ENCODE peak calls at places on chromosomes 1 and 21, in four cellular contexts. One of them, this sample, is unnamed.

GRCh38 chr1:6625579-6626149 is 996 bp downstream of the THAP3 start:
- DNase-seq in tibial nerve: no peak
- DNase-seq in mammary epithelial cell: peak; percentile 45
- DNase-seq in PC-9: no peak
- DNase-seq in this sample: peak; percentile 61

GRCh38 chr1:67850611-67851075 is 17.4 kb upstream of the GNG12 start:
- DNase-seq in tibial nerve: peak; percentile 52
- DNase-seq in mammary epithelial cell: peak; percentile 91
- DNase-seq in PC-9: peak; percentile 76
- DNase-seq in this sample: peak; percentile 86

GRCh38 chr1:114108741-114109255 is 44.9 kb downstream of the SYT6 start:
- DNase-seq in tibial nerve: no peak
- DNase-seq in mammary epithelial cell: no peak
- DNase-seq in PC-9: no peak
- DNase-seq in this sample: no peak

GRCh38 chr1:157439318-157439954 is 112.9 kb downstream of the FCRL5 start:
- DNase-seq in tibial nerve: no peak
- DNase-seq in mammary epithelial cell: no peak
- DNase-seq in PC-9: no peak
- DNase-seq in this sample: no peak

GRCh38 chr21:19507682-19508260 is 1104.2 kb upstream of the TMPRSS15 start:
- DNase-seq in tibial nerve: no peak
- DNase-seq in mammary epithelial cell: no peak
- DNase-seq in PC-9: no peak
- DNase-seq in this sample: no peak

GRCh38 chr1:216270086-216270773 is 153.0 kb downstream of the USH2A start:
- DNase-seq in tibial nerve: no peak
- DNase-seq in mammary epithelial cell: no peak
- DNase-seq in PC-9: no peak
- DNase-seq in this sample: no peak

GRCh38 chr1:102833171-102833570 is 275.2 kb downstream of the COL11A1 start:
- DNase-seq in tibial nerve: no peak
- DNase-seq in mammary epithelial cell: peak; percentile 40
- DNase-seq in PC-9: peak; percentile 67
- DNase-seq in this sample: no peak

GRCh38 chr1:205396972-205397616 is 24.8 kb downstream of the LEMD1 start:
- DNase-seq in tibial nerve: no peak
- DNase-seq in mammary epithelial cell: peak; percentile 52
- DNase-seq in PC-9: peak; percentile 51
- DNase-seq in this sample: no peak

GRCh38 chr1:39127513-39127912 is 77.0 kb upstream of the MACF1 start:
- DNase-seq in tibial nerve: no peak
- DNase-seq in mammary epithelial cell: peak; percentile 50
- DNase-seq in PC-9: peak; percentile 77
- DNase-seq in this sample: no peak

GRCh38 chr1:78146137-78146822 is 100.5 kb downstream of the GIPC2 start:
- DNase-seq in tibial nerve: no peak
- DNase-seq in mammary epithelial cell: no peak
- DNase-seq in PC-9: no peak
- DNase-seq in this sample: no peak

GRCh38 chr1:172394167-172394751 is 26.2 kb upstream of the C1orf105 start:
- DNase-seq in tibial nerve: no peak
- DNase-seq in mammary epithelial cell: peak; percentile 48
- DNase-seq in PC-9: no peak
- DNase-seq in this sample: peak; percentile 33

GRCh38 chr1:206680279-206680678 is 4.4 kb upstream of the MAPKAPK2 start:
- DNase-seq in tibial nerve: no peak
- DNase-seq in mammary epithelial cell: peak; percentile 18
- DNase-seq in PC-9: no peak
- DNase-seq in this sample: no peak

GRCh38 chr1:43533615-43534014 is 2.9 kb downstream of the PTPRF start:
- DNase-seq in tibial nerve: no peak
- DNase-seq in mammary epithelial cell: no peak
- DNase-seq in PC-9: no peak
- DNase-seq in this sample: no peak

GRCh38 chr1:23393706-23394105 is 24.1 kb upstream of the ZNF436 start:
- DNase-seq in tibial nerve: peak; percentile 26
- DNase-seq in mammary epithelial cell: no peak
- DNase-seq in PC-9: no peak
- DNase-seq in this sample: no peak

GRCh38 chr1:235670157-235670776 is 20.7 kb upstream of the GNG4 start:
- DNase-seq in tibial nerve: no peak
- DNase-seq in mammary epithelial cell: no peak
- DNase-seq in PC-9: no peak
- DNase-seq in this sample: no peak

GRCh38 chr1:10378071-10378841 is 20.6 kb upstream of the PGD start:
- DNase-seq in tibial nerve: no peak
- DNase-seq in mammary epithelial cell: peak; percentile 14
- DNase-seq in PC-9: peak; percentile 96
- DNase-seq in this sample: no peak

DNA sequence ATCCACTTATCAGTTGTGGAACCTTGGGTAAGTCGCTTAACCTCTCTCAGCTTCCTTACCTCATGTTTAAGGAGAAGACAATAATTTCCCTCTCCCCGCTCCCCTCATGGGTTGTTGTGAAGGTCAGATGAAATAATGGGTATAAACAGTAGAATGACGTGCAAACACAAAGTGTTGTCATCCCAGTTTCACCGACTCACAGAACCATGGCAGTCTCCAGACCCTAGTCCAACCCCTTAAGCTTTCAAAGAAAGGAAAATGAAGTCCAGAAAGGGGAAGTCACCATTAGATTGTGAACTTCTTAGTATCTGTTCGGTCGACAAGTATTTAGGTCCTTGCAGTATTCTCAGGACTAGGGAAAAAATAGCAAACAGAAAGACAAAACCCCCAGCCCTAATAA is 1.1 kb downstream of the LAMTOR2 start:
- DNase-seq in tibial nerve: no peak
- DNase-seq in mammary epithelial cell: no peak
- DNase-seq in PC-9: no peak
- DNase-seq in this sample: no peak
- H3K27ac ChIP-seq in tibial nerve: no peak overlapping the region
- H3K27ac ChIP-seq in mammary epithelial cell: no peak overlapping the region
- H3K27ac ChIP-seq in PC-9: no peak overlapping the region
- H3K27ac ChIP-seq in this sample: no peak overlapping the region

GRCh38 chr1:169694304-169694703 is 17.1 kb downstream of the SELL start:
- DNase-seq in tibial nerve: no peak
- DNase-seq in mammary epithelial cell: no peak
- DNase-seq in PC-9: no peak
- DNase-seq in this sample: no peak
- H3K4me1 ChIP-seq in tibial nerve: no peaks in the 10 kb centered on the region
- H3K4me1 ChIP-seq in mammary epithelial cell: peaks cover 4% of the 10 kb centered on the region
- H3K4me1 ChIP-seq in PC-9: peaks cover 13% of the 10 kb centered on the region
- H3K4me1 ChIP-seq in this sample: no peaks in the 10 kb centered on the region

DNA sequence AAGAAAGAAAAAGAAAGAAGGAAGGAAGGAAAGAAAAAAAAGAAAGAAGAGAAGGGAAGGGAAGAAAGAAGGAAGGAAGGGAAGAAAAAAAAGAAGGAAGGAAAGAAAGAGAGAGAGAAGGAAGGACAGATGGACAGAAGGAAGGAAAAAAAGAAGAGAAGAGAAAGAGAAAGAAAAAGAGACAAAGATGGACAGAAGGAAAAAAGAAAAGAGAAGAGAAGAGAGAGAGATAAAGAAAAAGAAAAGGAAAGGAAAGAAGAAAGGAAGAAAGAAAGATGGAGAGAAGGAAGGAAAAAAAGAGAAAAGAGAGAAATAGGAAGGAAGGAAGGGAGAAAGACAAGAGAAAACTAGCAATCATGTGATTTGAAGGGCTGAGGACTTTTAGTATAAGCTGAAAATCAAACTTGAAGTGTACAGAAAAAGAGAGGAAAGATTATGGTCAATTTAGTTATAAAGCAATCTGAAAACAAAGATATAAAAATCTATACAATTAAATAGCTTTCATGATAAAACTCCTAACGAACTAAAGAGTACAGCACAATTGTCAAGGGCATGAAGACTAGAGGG is 115.3 kb downstream of the LTN1 start:
- DNase-seq in tibial nerve: no peak
- DNase-seq in mammary epithelial cell: no peak
- DNase-seq in PC-9: no peak
- DNase-seq in this sample: no peak
- H3K4me3 ChIP-seq in tibial nerve: no peak overlapping the region
- H3K4me3 ChIP-seq in mammary epithelial cell: no peak overlapping the region
- H3K4me3 ChIP-seq in PC-9: no peak overlapping the region
- H3K4me3 ChIP-seq in this sample: no peak overlapping the region

GRCh38 chr1:241848680-241849344 is 808 bp downstream of the EXO1 start:
- DNase-seq in tibial nerve: no peak
- DNase-seq in mammary epithelial cell: no peak
- DNase-seq in PC-9: no peak
- DNase-seq in this sample: no peak

GRCh38 chr1:241846375-241846774 is 1.6 kb upstream of the EXO1 start:
- DNase-seq in tibial nerve: no peak
- DNase-seq in mammary epithelial cell: no peak
- DNase-seq in PC-9: no peak
- DNase-seq in this sample: no peak

GRCh38 chr1:241847796-241848668 is at the start of gene EXO1:
- DNase-seq in tibial nerve: peak; percentile 65
- DNase-seq in mammary epithelial cell: peak; percentile 93
- DNase-seq in PC-9: peak; percentile 82
- DNase-seq in this sample: peak; percentile 96

GRCh38 chr1:241847540-241847795 is 536 bp upstream of the EXO1 start:
- DNase-seq in tibial nerve: no peak
- DNase-seq in mammary epithelial cell: no peak
- DNase-seq in PC-9: no peak
- DNase-seq in this sample: no peak

GRCh38 chr1:241846862-241847539 is 1.0 kb upstream of the EXO1 start:
- DNase-seq in tibial nerve: no peak
- DNase-seq in mammary epithelial cell: no peak
- DNase-seq in PC-9: no peak
- DNase-seq in this sample: no peak
- H3K27ac ChIP-seq in tibial nerve: peak overlapping the region; percentile 99
- H3K27ac ChIP-seq in mammary epithelial cell: peak overlapping the region; percentile 83
- H3K27ac ChIP-seq in PC-9: peak overlapping the region; percentile 87
- H3K27ac ChIP-seq in this sample: peak overlapping the region; percentile 95

GRCh38 chr21:43313221-43313938 is 113.6 kb downstream of the SIK1 start:
- DNase-seq in tibial nerve: no peak
- DNase-seq in mammary epithelial cell: no peak
- DNase-seq in PC-9: no peak
- DNase-seq in this sample: no peak

GRCh38 chr21:43316156-43316845 is 110.6 kb downstream of the SIK1 start:
- DNase-seq in tibial nerve: no peak
- DNase-seq in mammary epithelial cell: no peak
- DNase-seq in PC-9: no peak
- DNase-seq in this sample: no peak

GRCh38 chr21:43313939-43314405 is 113.0 kb downstream of the SIK1 start:
- DNase-seq in tibial nerve: no peak
- DNase-seq in mammary epithelial cell: no peak
- DNase-seq in PC-9: no peak
- DNase-seq in this sample: no peak

GRCh38 chr21:43317254-43317748 is 109.6 kb downstream of the SIK1 start:
- DNase-seq in tibial nerve: no peak
- DNase-seq in mammary epithelial cell: no peak
- DNase-seq in PC-9: no peak
- DNase-seq in this sample: no peak

GRCh38 chr21:43315244-43316137 is 111.4 kb downstream of the SIK1 start:
- DNase-seq in tibial nerve: no peak
- DNase-seq in mammary epithelial cell: no peak
- DNase-seq in PC-9: no peak
- DNase-seq in this sample: no peak
- H3K4me1 ChIP-seq in tibial nerve: no peaks in the 10 kb centered on the region
- H3K4me1 ChIP-seq in mammary epithelial cell: peaks cover 20% of the 10 kb centered on the region
- H3K4me1 ChIP-seq in PC-9: peaks cover 10% of the 10 kb centered on the region
- H3K4me1 ChIP-seq in this sample: peaks cover 17% of the 10 kb centered on the region

GRCh38 chr1:213124590-213124989 is 73.5 kb downstream of the RPS6KC1 start:
- DNase-seq in tibial nerve: no peak
- DNase-seq in mammary epithelial cell: no peak
- DNase-seq in PC-9: no peak
- DNase-seq in this sample: no peak
- H3K4me3 ChIP-seq in tibial nerve: no peak overlapping the region
- H3K4me3 ChIP-seq in mammary epithelial cell: no peak overlapping the region
- H3K4me3 ChIP-seq in PC-9: no peak overlapping the region
- H3K4me3 ChIP-seq in this sample: no peak overlapping the region

GRCh38 chr1:3249236-3249845 is 180.3 kb downstream of the PRDM16 start:
- DNase-seq in tibial nerve: no peak
- DNase-seq in mammary epithelial cell: no peak
- DNase-seq in PC-9: no peak
- DNase-seq in this sample: no peak
- H3K27ac ChIP-seq in tibial nerve: peak overlapping the region; percentile 60
- H3K27ac ChIP-seq in mammary epithelial cell: no peak overlapping the region
- H3K27ac ChIP-seq in PC-9: no peak overlapping the region
- H3K27ac ChIP-seq in this sample: no peak overlapping the region

GRCh38 chr1:40383488-40384412 is 10.2 kb downstream of the SMAP2 start:
- DNase-seq in tibial nerve: no peak
- DNase-seq in mammary epithelial cell: no peak
- DNase-seq in PC-9: no peak
- DNase-seq in this sample: peak; percentile 75

GRCh38 chr1:40384413-40384762 is 10.9 kb downstream of the SMAP2 start:
- DNase-seq in tibial nerve: no peak
- DNase-seq in mammary epithelial cell: no peak
- DNase-seq in PC-9: no peak
- DNase-seq in this sample: no peak

GRCh38 chr1:40382601-40383000 is 9.1 kb downstream of the SMAP2 start:
- DNase-seq in tibial nerve: no peak
- DNase-seq in mammary epithelial cell: no peak
- DNase-seq in PC-9: no peak
- DNase-seq in this sample: no peak

GRCh38 chr1:40382110-40382464 is 8.6 kb downstream of the SMAP2 start:
- DNase-seq in tibial nerve: no peak
- DNase-seq in mammary epithelial cell: no peak
- DNase-seq in PC-9: no peak
- DNase-seq in this sample: no peak

DNA sequence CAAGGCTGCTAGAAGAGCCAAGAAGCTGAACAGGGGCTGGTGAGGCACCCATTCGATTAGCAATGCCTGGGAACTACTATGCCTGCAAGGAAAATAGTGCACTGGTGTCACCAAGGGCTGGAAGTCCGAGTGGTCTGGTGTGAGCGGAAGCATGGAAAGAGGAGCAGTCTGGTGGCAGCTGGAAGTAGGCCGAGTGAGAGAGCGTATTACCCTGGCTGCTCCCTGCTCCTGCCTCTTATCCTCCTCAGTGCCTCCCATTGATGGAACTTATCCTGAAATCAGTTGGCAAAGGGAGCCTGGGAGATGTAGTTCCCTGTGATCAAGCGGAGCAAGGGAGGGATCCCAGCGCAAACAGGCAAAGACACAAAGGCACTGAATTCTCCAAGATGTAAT is 9.6 kb downstream of the SMAP2 start:
- DNase-seq in tibial nerve: no peak
- DNase-seq in mammary epithelial cell: no peak
- DNase-seq in PC-9: no peak
- DNase-seq in this sample: no peak
- H3K4me1 ChIP-seq in tibial nerve: peaks cover 15% of the 10 kb centered on the region
- H3K4me1 ChIP-seq in mammary epithelial cell: peaks cover 16% of the 10 kb centered on the region
- H3K4me1 ChIP-seq in PC-9: no peaks in the 10 kb centered on the region
- H3K4me1 ChIP-seq in this sample: peaks cover 58% of the 10 kb centered on the region

This sample was measured in SJSA1.